ENCODE peak calls at places on chromosomes 7 and 10, in six cellular contexts. P is GM13976; C is omental fat pad; D is breast epithelium; M is CD8-positive, alpha-beta T cell; R is lung. K is an unnamed sample.

GRCh38 chr10:43969506-43969905 is 320.8 kb upstream of the ZNF32 start:
- DNase-seq in P (no peak), R (peak), C (no peak), M (no peak), D (no peak), K (peak)

GRCh38 chr7:100544949-100545635 is 6.1 kb downstream of the AGFG2 start:
- DNase-seq in P (peak), D (no peak), C (no peak), M (no peak), R (no peak), K (no peak)

GRCh38 chr10:93746844-93747284 is 10.9 kb upstream of the LGI1 start:
- DNase-seq in C (no peak), R (no peak), P (no peak), D (no peak), M (no peak), K (no peak)

GRCh38 chr7:28808786-28809533 is 149.2 kb downstream of the TRIL start:
- DNase-seq in R (no peak), M (no peak), P (no peak), C (no peak), D (no peak), K (no peak)

GRCh38 chr10:85612378-85612775 is 754.2 kb downstream of the GRID1 start:
- DNase-seq in R (no peak), P (no peak), M (peak), C (no peak), D (no peak), K (no peak)

GRCh38 chr7:17941171-17941490 is 837 bp upstream of the SNX13 start:
- DNase-seq in M (no peak), R (no peak), C (no peak), D (no peak), P (no peak), K (no peak)

GRCh38 chr10:119539359-119539651 is 3.2 kb downstream of the RGS10 start:
- DNase-seq in C (no peak), D (no peak), R (no peak), M (no peak), P (no peak), K (peak)

GRCh38 chr10:99921948-99922347 is 87.8 kb downstream of the DNMBP start:
- DNase-seq in P (no peak), R (no peak), C (no peak), D (no peak), M (no peak), K (no peak)

GRCh38 chr7:83984076-83984475 is 210.5 kb downstream of the SEMA3A start:
- DNase-seq in M (no peak), C (no peak), R (no peak), D (no peak), P (no peak), K (no peak)

GRCh38 chr7:55912748-55913158 is 25.5 kb downstream of the ZNF713 start:
- DNase-seq in D (no peak), R (no peak), C (no peak), P (no peak), M (no peak), K (no peak)

GRCh38 chr7:131553906-131554305 is 2.5 kb downstream of the PODXL start:
- DNase-seq in P (no peak), D (no peak), R (no peak), C (no peak), M (no peak), K (no peak)

GRCh38 chr7:151007469-151007898 is 16.7 kb downstream of the NOS3 start:
- DNase-seq in P (no peak), D (no peak), R (no peak), C (no peak), M (no peak), K (no peak)

GRCh38 chr10:20372748-20373147 is 524.4 kb downstream of the NEBL start:
- DNase-seq in R (no peak), M (no peak), P (no peak), C (no peak), D (no peak), K (no peak)

GRCh38 chr10:124632064-124632531 is 112.1 kb downstream of the FAM53B start:
- DNase-seq in P (no peak), M (peak), D (peak), C (no peak), R (peak), K (no peak)

GRCh38 chr7:73341877-73342276 is 13.9 kb downstream of the FKBP6 start:
- DNase-seq in D (no peak), C (no peak), M (no peak), R (no peak), P (no peak), K (no peak)

GRCh38 chr10:122018951-122019413 is 30.0 kb downstream of the TACC2 start:
- DNase-seq in C (no peak), R (peak), D (no peak), P (no peak), M (no peak), K (no peak)

GRCh38 chr10:69757553-69758309 is 44.0 kb upstream of the COL13A1 start:
- DNase-seq in M (no peak), D (no peak), C (no peak), P (no peak), R (no peak), K (no peak)

GRCh38 chr7:135710417-135711138 is 17.4 kb downstream of the SLC13A4 start:
- DNase-seq in P (peak), D (no peak), M (no peak), R (no peak), C (no peak), K (no peak)

GRCh38 chr7:33024189-33024757 is 38.3 kb downstream of the NT5C3A start:
- DNase-seq in P (no peak), R (no peak), D (no peak), C (no peak), M (no peak), K (no peak)

GRCh38 chr7:105269397-105269796 is 119.3 kb downstream of the SRPK2 start:
- DNase-seq in M (no peak), R (no peak), P (no peak), D (no peak), C (no peak), K (no peak)

GRCh38 chr10:11286261-11286989 is 268.8 kb downstream of the CELF2 start:
- DNase-seq in M (no peak), R (no peak), C (no peak), P (peak), D (no peak), K (no peak)

GRCh38 chr10:26556756-26557640 is 118.9 kb downstream of the APBB1IP start:
- DNase-seq in M (peak), R (no peak), C (no peak), D (no peak), P (peak), K (no peak)

GRCh38 chr7:1758417-1758858 is 88.4 kb downstream of the ELFN1 start:
- DNase-seq in D (no peak), R (no peak), C (no peak), M (no peak), P (peak), K (no peak)

GRCh38 chr7:134554417-134554966 is 5.6 kb downstream of the AKR1B15 start:
- DNase-seq in M (no peak), R (no peak), P (no peak), C (no peak), D (no peak), K (no peak)

GRCh38 chr10:26946103-26946907 is 85.5 kb upstream of the ABI1 start:
- DNase-seq in R (no peak), C (no peak), D (no peak), P (no peak), M (no peak), K (no peak)

GRCh38 chr7:137882261-137882668 is 35.5 kb upstream of the DGKI start:
- DNase-seq in M (no peak), C (no peak), R (no peak), P (peak), D (no peak), K (peak)

GRCh38 chr7:36967387-36967786 is 243.1 kb upstream of the AOAH start:
- DNase-seq in R (peak), P (peak), C (no peak), D (no peak), M (no peak), K (no peak)

GRCh38 chr7:96021533-96021932 is 249.2 kb downstream of the DYNC1I1 start:
- DNase-seq in D (no peak), M (no peak), C (no peak), R (no peak), P (no peak), K (no peak)

GRCh38 chr10:55820478-55820877 is 540.6 kb downstream of the ZWINT start:
- DNase-seq in M (no peak), D (no peak), C (no peak), R (no peak), P (no peak), K (no peak)

GRCh38 chr7:18978108-18978495 is 139.3 kb downstream of the TWIST1 start:
- DNase-seq in D (no peak), R (no peak), P (no peak), M (no peak), C (no peak), K (no peak)

GRCh38 chr10:132142396-132143161 is 44.2 kb upstream of the DPYSL4 start:
- DNase-seq in D (no peak), C (no peak), M (peak), R (no peak), P (peak), K (no peak)

GRCh38 chr7:24907311-24907886 is 72.6 kb downstream of the OSBPL3 start:
- DNase-seq in M (no peak), P (no peak), R (no peak), C (no peak), D (no peak), K (no peak)

GRCh38 chr7:47361746-47362215 is 220.1 kb downstream of the TNS3 start:
- DNase-seq in P (no peak), M (no peak), D (no peak), R (peak), C (no peak), K (no peak)

GRCh38 chr10:88990528-88991160 is at the start of gene FAS:
- DNase-seq in C (peak), R (peak), M (peak), D (peak), P (peak), K (peak)

GRCh38 chr7:147941316-147941715 is 649.2 kb upstream of the C7orf33 start:
- DNase-seq in D (no peak), M (no peak), R (no peak), C (no peak), P (no peak), K (no peak)

GRCh38 chr10:49183596-49184542 is 4.3 kb downstream of the TMEM273 start:
- DNase-seq in M (no peak), R (peak), P (no peak), C (no peak), D (no peak), K (no peak)

DNA sequence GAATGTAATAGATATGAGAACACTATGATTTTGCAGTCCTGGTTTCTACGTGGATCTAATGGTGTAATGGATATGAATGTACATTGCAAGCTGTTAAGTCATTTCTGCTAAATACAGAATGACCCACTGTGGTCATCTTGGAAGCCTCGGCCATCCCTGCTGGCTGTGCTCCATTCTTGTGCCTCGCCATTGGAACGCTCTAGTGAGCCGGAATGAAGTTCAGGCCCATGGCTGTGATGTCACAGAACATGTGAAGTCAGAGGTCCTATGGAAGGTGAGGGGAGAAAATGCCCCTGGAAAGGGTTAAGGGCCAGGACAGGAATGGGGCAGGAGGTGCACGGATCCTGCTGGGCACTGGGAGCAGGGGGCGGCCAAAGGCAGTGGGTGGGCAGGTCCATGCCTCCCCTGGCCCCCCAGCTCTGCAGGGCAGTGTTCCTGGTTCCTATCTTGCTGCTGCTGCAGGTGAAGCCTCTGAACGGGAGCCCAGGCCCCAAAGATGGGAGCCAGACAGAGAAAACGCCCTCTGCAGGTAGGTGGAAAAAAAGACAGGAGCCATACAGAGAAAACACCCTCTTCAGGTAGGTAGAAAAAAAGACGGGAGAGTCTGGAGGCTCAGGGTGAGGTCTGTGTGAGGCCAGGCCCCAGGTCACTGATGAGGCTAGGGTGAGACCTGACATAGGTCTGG is at the start of gene LLCFC1:
- DNase-seq in M (no peak), P (peak), R (no peak), C (no peak), D (no peak), K (no peak)
- TF ChIP-seq CTCF in M (no peak), P (peak), R (no peak), C (no peak), D (peak), K (no peak)

GRCh38 chr10:18689498-18689897 is 30.3 kb downstream of the ARL5B start:
- DNase-seq in C (no peak), P (no peak), M (no peak), R (no peak), D (no peak), K (no peak)
- TF ChIP-seq CTCF in C (no peak), P (no peak), M (no peak), R (peak), D (no peak), K (no peak)

GRCh38 chr7:43053968-43054367 is 58.5 kb upstream of the HECW1 start:
- DNase-seq in M (no peak), R (no peak), D (no peak), P (no peak), C (no peak), K (no peak)

GRCh38 chr7:43058271-43059066 is 54.0 kb upstream of the HECW1 start:
- DNase-seq in M (no peak), D (no peak), R (no peak), P (peak), C (no peak), K (no peak)

GRCh38 chr7:43057151-43057550 is 55.3 kb upstream of the HECW1 start:
- DNase-seq in R (no peak), M (no peak), C (no peak), D (no peak), P (no peak), K (no peak)
- TF ChIP-seq CTCF in R (no peak), M (no peak), C (no peak), D (no peak), P (no peak), K (no peak)

GRCh38 chr7:38410056-38410455 is 136.6 kb upstream of the TARP start:
- DNase-seq in R (no peak), M (no peak), P (no peak), D (no peak), C (no peak), K (no peak)

GRCh38 chr7:38409524-38409923 is 136.1 kb upstream of the TARP start:
- DNase-seq in C (no peak), P (no peak), R (no peak), D (no peak), M (no peak), K (no peak)

GRCh38 chr7:38413784-38414183 is 140.3 kb upstream of the TARP start:
- DNase-seq in M (no peak), P (no peak), C (no peak), D (no peak), R (no peak), K (no peak)

DNA sequence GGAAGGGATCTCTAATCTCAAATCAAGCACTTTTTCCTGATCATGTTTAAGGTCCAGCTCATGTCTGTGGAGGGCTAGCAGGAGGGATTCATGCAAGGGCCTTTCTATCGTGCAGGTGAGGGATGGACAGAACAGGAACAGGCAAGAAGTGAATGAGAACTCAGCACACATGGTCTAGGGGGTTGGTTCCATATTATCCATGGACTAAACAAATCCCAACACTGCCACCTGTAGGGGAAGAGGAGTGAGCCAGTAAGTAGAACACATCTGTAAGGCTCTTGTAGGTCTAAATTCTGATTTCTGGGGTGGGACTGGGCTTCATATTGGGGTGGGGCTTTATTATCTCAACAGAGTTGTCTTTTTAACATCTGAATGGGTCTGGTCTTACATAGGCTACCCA is 138.0 kb upstream of the TARP start:
- DNase-seq in M (no peak), D (no peak), P (no peak), R (no peak), C (no peak), K (no peak)
- TF ChIP-seq CTCF in M (no peak), D (no peak), P (no peak), R (no peak), C (no peak), K (no peak)

GRCh38 chr7:10720042-10720441 is 253.6 kb upstream of the PHF14 start:
- DNase-seq in R (no peak), M (no peak), C (no peak), D (no peak), P (no peak), K (no peak)
- TF ChIP-seq CTCF in R (no peak), M (no peak), C (no peak), D (no peak), P (no peak), K (no peak)

GRCh38 chr10:12502526-12503274 is 153.4 kb downstream of the CAMK1D start:
- DNase-seq in R (no peak), D (no peak), C (no peak), M (no peak), P (no peak), K (no peak)

GRCh38 chr10:12505683-12506082 is 156.3 kb downstream of the CAMK1D start:
- DNase-seq in D (no peak), R (no peak), P (no peak), C (no peak), M (no peak), K (no peak)

GRCh38 chr10:12504628-12505027 is 155.3 kb downstream of the CAMK1D start:
- DNase-seq in P (no peak), R (no peak), C (no peak), D (no peak), M (no peak), K (peak)

GRCh38 chr10:12503311-12503710 is 154.0 kb downstream of the CAMK1D start:
- DNase-seq in R (no peak), C (no peak), P (no peak), M (no peak), D (no peak), K (no peak)

GRCh38 chr10:12504176-12504575 is 154.8 kb downstream of the CAMK1D start:
- DNase-seq in D (no peak), P (no peak), R (no peak), C (no peak), M (no peak), K (peak)
- TF ChIP-seq CTCF in D (no peak), P (no peak), R (no peak), C (no peak), M (no peak), K (no peak)

DNA sequence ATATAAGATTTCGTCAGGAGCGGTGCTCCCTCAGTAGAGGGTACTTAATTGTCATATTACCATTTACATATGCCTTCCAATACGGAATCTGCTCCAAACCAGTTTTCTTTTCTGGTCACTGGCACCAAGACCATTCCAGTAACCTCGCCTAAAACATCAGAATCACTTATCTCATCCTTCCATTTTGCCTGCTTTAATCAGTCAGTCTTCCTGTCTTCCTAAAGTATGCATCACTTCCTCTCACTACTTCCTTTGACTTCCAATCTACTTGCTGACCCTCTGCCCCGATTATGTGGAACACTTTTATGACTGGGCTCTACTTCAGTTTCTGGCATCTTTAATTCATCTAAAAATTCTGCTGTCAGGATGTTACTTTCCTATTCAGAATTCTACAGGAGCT is 33.5 kb downstream of the CUL2 start:
- DNase-seq in C (no peak), R (no peak), M (no peak), D (no peak), P (no peak), K (no peak)
- TF ChIP-seq CTCF in C (no peak), R (no peak), M (no peak), D (no peak), P (no peak), K (no peak)

K was measured in ascending aorta.